ENCODE peak calls at places on chromosome 14, in eight cellular contexts. One of them, this sample, is unnamed.

GRCh38 chr14:59277659-59278058 is 89.2 kb downstream of the DAAM1 start:
- DNase-seq in GM12891: no peak
- DNase-seq in stomach: no peak
- DNase-seq in spleen: no peak
- DNase-seq in GM23338: no peak
- DNase-seq in endothelial cell of umbilical vein: no peak
- DNase-seq in Panc1: no peak
- DNase-seq in HL-60: no peak
- DNase-seq in this sample: no peak

GRCh38 chr14:105844810-105845724 is 318.7 kb downstream of the TMEM121 start:
- DNase-seq in GM12891: no peak
- DNase-seq in stomach: no peak
- DNase-seq in spleen: peak; percentile 70
- DNase-seq in GM23338: no peak
- DNase-seq in endothelial cell of umbilical vein: no peak
- DNase-seq in Panc1: no peak
- DNase-seq in HL-60: no peak
- DNase-seq in this sample: no peak

GRCh38 chr14:64232095-64232830 is 61.9 kb downstream of the ESR2 start:
- DNase-seq in GM12891: no peak
- DNase-seq in stomach: no peak
- DNase-seq in spleen: no peak
- DNase-seq in GM23338: no peak
- DNase-seq in endothelial cell of umbilical vein: peak; percentile 95
- DNase-seq in Panc1: no peak
- DNase-seq in HL-60: no peak
- DNase-seq in this sample: no peak

GRCh38 chr14:21039059-21039422 is 3.1 kb upstream of the RNASE7 start:
- DNase-seq in GM12891: no peak
- DNase-seq in stomach: peak; percentile 80
- DNase-seq in spleen: peak; percentile 78
- DNase-seq in GM23338: peak; percentile 80
- DNase-seq in endothelial cell of umbilical vein: peak; percentile 47
- DNase-seq in Panc1: no peak
- DNase-seq in HL-60: no peak
- DNase-seq in this sample: peak; percentile 97

GRCh38 chr14:28754209-28754985 is 12.2 kb upstream of the FOXG1 start:
- DNase-seq in GM12891: no peak
- DNase-seq in stomach: no peak
- DNase-seq in spleen: no peak
- DNase-seq in GM23338: peak; percentile 79
- DNase-seq in endothelial cell of umbilical vein: peak; percentile 36
- DNase-seq in Panc1: peak; percentile 12
- DNase-seq in HL-60: no peak
- DNase-seq in this sample: no peak

GRCh38 chr14:55650992-55651391 is 71.0 kb downstream of the KTN1 start:
- DNase-seq in GM12891: no peak
- DNase-seq in stomach: no peak
- DNase-seq in spleen: no peak
- DNase-seq in GM23338: no peak
- DNase-seq in endothelial cell of umbilical vein: no peak
- DNase-seq in Panc1: no peak
- DNase-seq in HL-60: no peak
- DNase-seq in this sample: no peak

GRCh38 chr14:51564460-51564859 is 87.2 kb upstream of the FRMD6 start:
- DNase-seq in GM12891: no peak
- DNase-seq in stomach: no peak
- DNase-seq in spleen: no peak
- DNase-seq in GM23338: no peak
- DNase-seq in endothelial cell of umbilical vein: no peak
- DNase-seq in Panc1: no peak
- DNase-seq in HL-60: no peak
- DNase-seq in this sample: no peak

GRCh38 chr14:54627325-54627717 is 60.4 kb downstream of the SAMD4A start:
- DNase-seq in GM12891: peak; percentile 28
- DNase-seq in stomach: no peak
- DNase-seq in spleen: no peak
- DNase-seq in GM23338: peak; percentile 30
- DNase-seq in endothelial cell of umbilical vein: peak; percentile 81
- DNase-seq in Panc1: no peak
- DNase-seq in HL-60: no peak
- DNase-seq in this sample: no peak

GRCh38 chr14:96888593-96888992 is 91.4 kb downstream of the VRK1 start:
- DNase-seq in GM12891: no peak
- DNase-seq in stomach: no peak
- DNase-seq in spleen: no peak
- DNase-seq in GM23338: no peak
- DNase-seq in endothelial cell of umbilical vein: no peak
- DNase-seq in Panc1: no peak
- DNase-seq in HL-60: no peak
- DNase-seq in this sample: no peak

GRCh38 chr14:95072310-95072709 is 85.0 kb downstream of the DICER1 start:
- DNase-seq in GM12891: no peak
- DNase-seq in stomach: no peak
- DNase-seq in spleen: no peak
- DNase-seq in GM23338: no peak
- DNase-seq in endothelial cell of umbilical vein: no peak
- DNase-seq in Panc1: no peak
- DNase-seq in HL-60: no peak
- DNase-seq in this sample: no peak

GRCh38 chr14:61581340-61581739 is 114.0 kb upstream of the HIF1A start:
- DNase-seq in GM12891: no peak
- DNase-seq in stomach: no peak
- DNase-seq in spleen: no peak
- DNase-seq in GM23338: no peak
- DNase-seq in endothelial cell of umbilical vein: no peak
- DNase-seq in Panc1: no peak
- DNase-seq in HL-60: no peak
- DNase-seq in this sample: no peak

GRCh38 chr14:90681889-90682429 is 134.3 kb downstream of the TTC7B start:
- DNase-seq in GM12891: no peak
- DNase-seq in stomach: no peak
- DNase-seq in spleen: no peak
- DNase-seq in GM23338: no peak
- DNase-seq in endothelial cell of umbilical vein: no peak
- DNase-seq in Panc1: no peak
- DNase-seq in HL-60: no peak
- DNase-seq in this sample: no peak

GRCh38 chr14:23078692-23079116 is 16.2 kb downstream of the ACIN1 start:
- DNase-seq in GM12891: no peak
- DNase-seq in stomach: peak; percentile 55
- DNase-seq in spleen: no peak
- DNase-seq in GM23338: no peak
- DNase-seq in endothelial cell of umbilical vein: peak; percentile 82
- DNase-seq in Panc1: peak; percentile 68
- DNase-seq in HL-60: peak; percentile 64
- DNase-seq in this sample: peak; percentile 96

GRCh38 chr14:30521899-30522736 is 36.8 kb upstream of the G2E3 start:
- DNase-seq in GM12891: no peak
- DNase-seq in stomach: no peak
- DNase-seq in spleen: no peak
- DNase-seq in GM23338: peak; percentile 76
- DNase-seq in endothelial cell of umbilical vein: peak; percentile 54
- DNase-seq in Panc1: peak; percentile 18
- DNase-seq in HL-60: peak; percentile 14
- DNase-seq in this sample: no peak

GRCh38 chr14:87691482-87691881 is 301.5 kb downstream of the GALC start:
- DNase-seq in GM12891: no peak
- DNase-seq in stomach: no peak
- DNase-seq in spleen: no peak
- DNase-seq in GM23338: no peak
- DNase-seq in endothelial cell of umbilical vein: no peak
- DNase-seq in Panc1: no peak
- DNase-seq in HL-60: no peak
- DNase-seq in this sample: no peak

GRCh38 chr14:37579250-37579649 is 15.8 kb downstream of the FOXA1 start:
- DNase-seq in GM12891: no peak
- DNase-seq in stomach: no peak
- DNase-seq in spleen: no peak
- DNase-seq in GM23338: peak; percentile 45
- DNase-seq in endothelial cell of umbilical vein: no peak
- DNase-seq in Panc1: no peak
- DNase-seq in HL-60: no peak
- DNase-seq in this sample: no peak

GRCh38 chr14:97274626-97275025 is 477.4 kb downstream of the VRK1 start:
- DNase-seq in GM12891: no peak
- DNase-seq in stomach: no peak
- DNase-seq in spleen: no peak
- DNase-seq in GM23338: no peak
- DNase-seq in endothelial cell of umbilical vein: no peak
- DNase-seq in Panc1: no peak
- DNase-seq in HL-60: no peak
- DNase-seq in this sample: no peak

GRCh38 chr14:97408503-97408902 is 611.3 kb downstream of the VRK1 start:
- DNase-seq in GM12891: no peak
- DNase-seq in stomach: no peak
- DNase-seq in spleen: no peak
- DNase-seq in GM23338: no peak
- DNase-seq in endothelial cell of umbilical vein: no peak
- DNase-seq in Panc1: no peak
- DNase-seq in HL-60: no peak
- DNase-seq in this sample: no peak

GRCh38 chr14:70416717-70417349 is at the start of gene SYNJ2BP:
- DNase-seq in GM12891: peak; percentile 22
- DNase-seq in stomach: peak; percentile 90
- DNase-seq in spleen: peak; percentile 88
- DNase-seq in GM23338: peak; percentile 93
- DNase-seq in endothelial cell of umbilical vein: peak; percentile 74
- DNase-seq in Panc1: peak; percentile 30
- DNase-seq in HL-60: peak; percentile 1
- DNase-seq in this sample: no peak
- TF ChIP-seq POLR2AphosphoS5 in GM12891: no peak
- TF ChIP-seq POLR2AphosphoS5 in stomach: peak; percentile 69
- TF ChIP-seq POLR2AphosphoS5 in spleen: peak; percentile 88
- TF ChIP-seq POLR2AphosphoS5 in GM23338: peak; percentile 94
- TF ChIP-seq POLR2AphosphoS5 in endothelial cell of umbilical vein: no peak
- TF ChIP-seq POLR2AphosphoS5 in Panc1: peak; percentile 22
- TF ChIP-seq POLR2AphosphoS5 in HL-60: no peak
- TF ChIP-seq POLR2AphosphoS5 in this sample: peak; percentile 63

GRCh38 chr14:103562135-103562384 is 397 bp downstream of the BAG5 start:
- DNase-seq in GM12891: no peak
- DNase-seq in stomach: no peak
- DNase-seq in spleen: no peak
- DNase-seq in GM23338: peak; percentile 65
- DNase-seq in endothelial cell of umbilical vein: peak; percentile 76
- DNase-seq in Panc1: no peak
- DNase-seq in HL-60: no peak
- DNase-seq in this sample: no peak

GRCh38 chr14:103563089-103563620 is 395 bp downstream of the COA8 start:
- DNase-seq in GM12891: no peak
- DNase-seq in stomach: peak; percentile 69
- DNase-seq in spleen: no peak
- DNase-seq in GM23338: peak; percentile 80
- DNase-seq in endothelial cell of umbilical vein: no peak
- DNase-seq in Panc1: no peak
- DNase-seq in HL-60: no peak
- DNase-seq in this sample: no peak

GRCh38 chr14:103561381-103562134 is 899 bp downstream of the BAG5 start:
- DNase-seq in GM12891: peak; percentile 59
- DNase-seq in stomach: no peak
- DNase-seq in spleen: no peak
- DNase-seq in GM23338: peak; percentile 77
- DNase-seq in endothelial cell of umbilical vein: peak; percentile 72
- DNase-seq in Panc1: no peak
- DNase-seq in HL-60: no peak
- DNase-seq in this sample: no peak

GRCh38 chr14:103558071-103558882 is 4.2 kb downstream of the BAG5 start:
- DNase-seq in GM12891: no peak
- DNase-seq in stomach: no peak
- DNase-seq in spleen: no peak
- DNase-seq in GM23338: no peak
- DNase-seq in endothelial cell of umbilical vein: no peak
- DNase-seq in Panc1: no peak
- DNase-seq in HL-60: no peak
- DNase-seq in this sample: no peak

DNA sequence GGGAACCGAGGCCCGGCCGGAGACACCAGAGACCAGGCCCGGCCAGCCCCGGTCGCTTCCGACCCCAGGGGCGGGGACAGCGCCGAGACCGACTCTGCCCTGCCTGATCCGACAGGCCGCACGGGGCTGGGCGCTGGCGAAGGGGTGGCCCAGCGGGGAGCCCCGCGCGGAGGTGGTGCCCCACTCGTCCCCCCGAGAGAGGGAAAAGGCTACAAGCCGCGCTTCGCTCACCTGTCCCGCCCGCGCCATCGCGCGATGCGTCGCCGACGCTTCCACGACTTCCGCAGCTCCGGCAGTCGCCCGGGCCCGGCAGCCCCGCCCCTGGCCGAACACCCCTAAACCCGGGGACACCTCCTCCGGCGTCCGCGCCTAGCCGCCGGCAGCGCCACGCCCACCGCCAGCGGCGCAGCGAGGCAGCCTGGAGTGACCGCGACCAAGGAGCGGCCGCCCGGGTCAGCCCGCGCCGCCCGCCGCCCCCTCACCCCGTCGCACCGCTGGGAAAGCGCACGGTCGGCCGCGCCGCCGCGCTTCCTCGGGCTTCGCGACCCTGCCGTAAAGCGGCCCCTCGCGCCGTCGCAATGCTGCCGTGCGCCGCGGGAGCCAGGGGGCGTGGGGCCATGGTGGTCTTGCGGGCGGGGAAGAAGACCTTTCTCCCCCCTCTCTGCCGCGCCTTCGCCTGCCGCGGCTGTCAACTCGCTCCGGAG is at the start of the genes BAG5 and COA8:
- DNase-seq in GM12891: peak; percentile 95
- DNase-seq in stomach: peak; percentile 85
- DNase-seq in spleen: peak; percentile 98
- DNase-seq in GM23338: peak; percentile 94
- DNase-seq in endothelial cell of umbilical vein: peak; percentile 86
- DNase-seq in Panc1: no peak
- DNase-seq in HL-60: peak; percentile 84
- DNase-seq in this sample: no peak
- TF ChIP-seq POLR2AphosphoS5 in GM12891: peak; percentile 60
- TF ChIP-seq POLR2AphosphoS5 in stomach: peak; percentile 23
- TF ChIP-seq POLR2AphosphoS5 in spleen: peak; percentile 91
- TF ChIP-seq POLR2AphosphoS5 in GM23338: peak; percentile 58
- TF ChIP-seq POLR2AphosphoS5 in endothelial cell of umbilical vein: peak; percentile 25
- TF ChIP-seq POLR2AphosphoS5 in Panc1: peak; percentile 44
- TF ChIP-seq POLR2AphosphoS5 in HL-60: peak; percentile 51
- TF ChIP-seq POLR2AphosphoS5 in this sample: no peak

DNA sequence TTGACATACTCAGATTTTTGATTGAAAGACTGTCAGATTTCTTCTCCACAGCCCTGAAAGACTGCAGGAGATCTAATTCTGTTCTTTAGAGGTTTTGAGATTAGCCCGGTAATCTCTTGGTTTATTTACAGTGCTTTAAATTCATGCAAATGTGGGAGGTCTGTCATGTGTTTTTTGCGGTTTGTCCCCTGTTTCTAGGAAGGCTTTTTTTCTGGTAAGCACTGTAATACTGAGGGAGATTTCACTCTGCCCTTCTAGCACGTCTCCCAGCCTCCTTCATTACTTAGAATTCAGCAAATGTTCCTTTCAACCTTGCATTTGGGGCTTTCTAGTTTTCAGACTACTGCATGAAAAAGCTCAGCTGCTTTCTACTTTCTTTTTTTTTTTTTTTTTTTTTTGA is 31.1 kb downstream of the GPHN start:
- DNase-seq in GM12891: no peak
- DNase-seq in stomach: no peak
- DNase-seq in spleen: no peak
- DNase-seq in GM23338: no peak
- DNase-seq in endothelial cell of umbilical vein: no peak
- DNase-seq in Panc1: no peak
- DNase-seq in HL-60: no peak
- DNase-seq in this sample: no peak
- TF ChIP-seq POLR2AphosphoS5 in GM12891: no peak
- TF ChIP-seq POLR2AphosphoS5 in stomach: no peak
- TF ChIP-seq POLR2AphosphoS5 in spleen: no peak
- TF ChIP-seq POLR2AphosphoS5 in GM23338: no peak
- TF ChIP-seq POLR2AphosphoS5 in endothelial cell of umbilical vein: no peak
- TF ChIP-seq POLR2AphosphoS5 in Panc1: no peak
- TF ChIP-seq POLR2AphosphoS5 in HL-60: no peak
- TF ChIP-seq POLR2AphosphoS5 in this sample: no peak

GRCh38 chr14:81400852-81401251 is 728 bp upstream of the STON2 start:
- DNase-seq in GM12891: no peak
- DNase-seq in stomach: peak; percentile 42
- DNase-seq in spleen: no peak
- DNase-seq in GM23338: peak; percentile 42
- DNase-seq in endothelial cell of umbilical vein: no peak
- DNase-seq in Panc1: no peak
- DNase-seq in HL-60: no peak
- DNase-seq in this sample: no peak
- TF ChIP-seq POLR2AphosphoS5 in GM12891: no peak
- TF ChIP-seq POLR2AphosphoS5 in stomach: no peak
- TF ChIP-seq POLR2AphosphoS5 in spleen: peak; percentile 49
- TF ChIP-seq POLR2AphosphoS5 in GM23338: no peak
- TF ChIP-seq POLR2AphosphoS5 in endothelial cell of umbilical vein: no peak
- TF ChIP-seq POLR2AphosphoS5 in Panc1: no peak
- TF ChIP-seq POLR2AphosphoS5 in HL-60: no peak
- TF ChIP-seq POLR2AphosphoS5 in this sample: no peak

This sample was measured in vagina.